ENCODE peak calls at places on chromosomes 5 and 9, in eight cellular contexts. X, B, F, L, S, P, J and D are unnamed samples.
A peak's percentile ranks its signal among the peaks of the same experiment; 100 is the strongest.

GRCh38 chr9:32551491-32552049 is 557 bp upstream of the SMIM27 start:
- DNase-seq in X (no peak), B (no peak), F (no peak), L (peak; percentile 21), S (no peak), P (no peak), J (no peak), D (no peak)

GRCh38 chr9:18767141-18767540 is 265.9 kb downstream of the SAXO1 start:
- DNase-seq in X (no peak), B (no peak), F (no peak), L (no peak), S (no peak), P (no peak), J (no peak), D (no peak)

GRCh38 chr9:121434946-121435345 is 64.7 kb downstream of the GGTA1 start:
- DNase-seq in X (no peak), B (no peak), F (no peak), L (no peak), S (no peak), P (no peak), J (no peak), D (no peak)

GRCh38 chr5:143128412-143129071 is 274.9 kb downstream of the NR3C1 start:
- DNase-seq in X (no peak), B (no peak), F (no peak), L (no peak), S (no peak), P (no peak), J (no peak), D (no peak)

GRCh38 chr5:158120760-158121159 is 261.8 kb upstream of the CLINT1 start:
- DNase-seq in X (no peak), B (no peak), F (no peak), L (no peak), S (no peak), P (no peak), J (no peak), D (no peak)

GRCh38 chr5:135129307-135129706 is 95.3 kb upstream of the PITX1 start:
- DNase-seq in X (no peak), B (no peak), F (no peak), L (no peak), S (no peak), P (no peak), J (no peak), D (no peak)

GRCh38 chr9:127474592-127474991 is 23.3 kb downstream of the LRSAM1 start:
- DNase-seq in X (no peak), B (no peak), F (no peak), L (no peak), S (no peak), P (no peak), J (no peak), D (no peak)

GRCh38 chr9:26391036-26391435 is 501.6 kb downstream of the CAAP1 start:
- DNase-seq in X (no peak), B (no peak), F (no peak), L (no peak), S (no peak), P (no peak), J (no peak), D (no peak)

GRCh38 chr5:149514512-149514911 is 36.7 kb downstream of the CSNK1A1 start:
- DNase-seq in X (no peak), B (no peak), F (no peak), L (no peak), S (no peak), P (no peak), J (no peak), D (no peak)

GRCh38 chr5:155101697-155102096 is 88.1 kb downstream of the KIF4B start:
- DNase-seq in X (no peak), B (no peak), F (no peak), L (no peak), S (no peak), P (no peak), J (no peak), D (no peak)

GRCh38 chr9:132411091-132411508 is 1.1 kb downstream of the CFAP77 start:
- DNase-seq in X (no peak), B (peak; percentile 26), F (peak; percentile 89), L (peak; percentile 82), S (peak; percentile 79), P (peak; percentile 25), J (peak; percentile 59), D (no peak)

GRCh38 chr9:19113964-19114679 is 11.4 kb upstream of the HAUS6 start:
- DNase-seq in X (no peak), B (no peak), F (no peak), L (no peak), S (no peak), P (no peak), J (no peak), D (no peak)

GRCh38 chr9:70389642-70390266 is 24.7 kb downstream of the KLF9 start:
- DNase-seq in X (no peak), B (no peak), F (no peak), L (no peak), S (no peak), P (no peak), J (no peak), D (no peak)

GRCh38 chr5:75567710-75568109 is 43.5 kb upstream of the ANKDD1B start:
- DNase-seq in X (no peak), B (no peak), F (no peak), L (no peak), S (no peak), P (peak; percentile 4), J (no peak), D (no peak)

GRCh38 chr5:134446938-134447337 is 35.3 kb upstream of the CDKN2AIPNL start:
- DNase-seq in X (no peak), B (no peak), F (no peak), L (no peak), S (no peak), P (no peak), J (no peak), D (no peak)

GRCh38 chr9:5630038-5630507 is 1.2 kb downstream of the RIC1 start:
- DNase-seq in X (no peak), B (no peak), F (no peak), L (no peak), S (no peak), P (peak; percentile 18), J (no peak), D (no peak)

GRCh38 chr5:169385636-169386035 is 84.7 kb upstream of the SLIT3 start:
- DNase-seq in X (no peak), B (no peak), F (no peak), L (no peak), S (no peak), P (no peak), J (no peak), D (no peak)

GRCh38 chr5:177457239-177458121 is 10.9 kb downstream of the PRR7 start:
- DNase-seq in X (no peak), B (no peak), F (peak; percentile 93), L (peak; percentile 79), S (no peak), P (peak; percentile 92), J (peak; percentile 97), D (no peak)

GRCh38 chr5:92659246-92659645 is 921.8 kb downstream of the NR2F1-AS1 start:
- DNase-seq in X (no peak), B (no peak), F (no peak), L (no peak), S (no peak), P (no peak), J (no peak), D (no peak)

GRCh38 chr5:139636207-139636792 is 11.8 kb upstream of the CXXC5 start:
- DNase-seq in X (no peak), B (no peak), F (no peak), L (no peak), S (no peak), P (no peak), J (peak; percentile 76), D (peak; percentile 51)

GRCh38 chr5:66860199-66860975 is 264.2 kb downstream of the MAST4 start:
- DNase-seq in X (no peak), B (no peak), F (peak; percentile 13), L (no peak), S (no peak), P (no peak), J (no peak), D (no peak)

GRCh38 chr5:83570916-83571315 is 99.4 kb downstream of the VCAN start:
- DNase-seq in X (no peak), B (no peak), F (no peak), L (no peak), S (no peak), P (no peak), J (no peak), D (no peak)

GRCh38 chr9:112180387-112180881 is 5.3 kb upstream of the SUSD1 start:
- DNase-seq in X (no peak), B (no peak), F (no peak), L (no peak), S (no peak), P (no peak), J (no peak), D (no peak)

GRCh38 chr5:69450116-69450515 is 35.2 kb downstream of the MARVELD2 start:
- DNase-seq in X (no peak), B (no peak), F (no peak), L (no peak), S (no peak), P (peak; percentile 49), J (no peak), D (no peak)

GRCh38 chr5:116068028-116068632 is 16.7 kb upstream of the COMMD10 start:
- DNase-seq in X (no peak), B (no peak), F (no peak), L (peak; percentile 16), S (no peak), P (no peak), J (no peak), D (no peak)

GRCh38 chr5:174327317-174327864 is 281.9 kb downstream of the NSG2 start:
- DNase-seq in X (peak; percentile 78), B (peak; percentile 16), F (peak; percentile 92), L (peak; percentile 29), S (peak; percentile 83), P (peak; percentile 85), J (peak; percentile 48), D (no peak)